ENCODE peak calls at places on chromosome 13, in five cellular contexts. B is tibial nerve, W is D721Med, X is AG09319, A is thyroid gland. V is an unnamed sample.

GRCh38 chr13:22648325-22648758 is 532.4 kb upstream of the SGCG start:
- DNase-seq in B (no peak), W (no peak), X (no peak), A (no peak), V (peak)

GRCh38 chr13:114121496-114122466 is 10.6 kb downstream of the RASA3 start:
- DNase-seq in B (no peak), W (no peak), X (no peak), A (no peak), V (no peak)

GRCh38 chr13:107099661-107100060 is 531.7 kb upstream of the ARGLU1 start:
- DNase-seq in B (no peak), W (no peak), X (no peak), A (no peak), V (no peak)

GRCh38 chr13:48234652-48235099 is 1.7 kb downstream of the ITM2B start:
- DNase-seq in B (no peak), W (no peak), X (no peak), A (no peak), V (no peak)

GRCh38 chr13:99548448-99548847 is 47.2 kb downstream of the TM9SF2 start:
- DNase-seq in B (no peak), W (no peak), X (no peak), A (no peak), V (no peak)

GRCh38 chr13:89726690-89727435 is 1620.6 kb upstream of the MIR17HG start:
- DNase-seq in B (no peak), W (no peak), X (no peak), A (no peak), V (peak)

GRCh38 chr13:97125051-97125809 is 96.9 kb upstream of the MBNL2 start:
- DNase-seq in B (peak), W (peak), X (peak), A (peak), V (peak)

GRCh38 chr13:66673401-66673800 is 556.7 kb downstream of the PCDH9 start:
- DNase-seq in B (no peak), W (no peak), X (no peak), A (no peak), V (peak)

GRCh38 chr13:93298741-93299140 is 72.1 kb downstream of the GPC6 start:
- DNase-seq in B (no peak), W (no peak), X (no peak), A (no peak), V (no peak)

GRCh38 chr13:101655435-101655834 is 203.0 kb downstream of the ITGBL1 start:
- DNase-seq in B (no peak), W (no peak), X (no peak), A (no peak), V (no peak)

GRCh38 chr13:34462843-34463242 is 479.2 kb upstream of the NBEA start:
- DNase-seq in B (no peak), W (no peak), X (no peak), A (no peak), V (peak)

GRCh38 chr13:29892149-29892548 is 41.7 kb upstream of the UBL3 start:
- DNase-seq in B (no peak), W (no peak), X (no peak), A (no peak), V (no peak)

GRCh38 chr13:57569981-57570380 is 61.6 kb upstream of the PCDH17 start:
- DNase-seq in B (no peak), W (no peak), X (no peak), A (no peak), V (no peak)

GRCh38 chr13:24217601-24218281 is 57.2 kb downstream of the SPATA13 start:
- DNase-seq in B (no peak), W (no peak), X (no peak), A (peak), V (no peak)

GRCh38 chr13:44243198-44243852 is 130.3 kb upstream of the SERP2 start:
- DNase-seq in B (no peak), W (no peak), X (no peak), A (no peak), V (no peak)

GRCh38 chr13:79631260-79631659 is 150.3 kb downstream of the NDFIP2 start:
- DNase-seq in B (no peak), W (no peak), X (peak), A (peak), V (peak)

GRCh38 chr13:60661514-60661913 is 264.5 kb downstream of the TDRD3 start:
- DNase-seq in B (no peak), W (peak), X (no peak), A (no peak), V (no peak)

GRCh38 chr13:86282450-86282849 is 483.2 kb upstream of the SLITRK6 start:
- DNase-seq in B (no peak), W (no peak), X (no peak), A (no peak), V (peak)

GRCh38 chr13:37316935-37317334 is 211.5 kb upstream of the CSNK1A1L start:
- DNase-seq in B (no peak), W (no peak), X (no peak), A (no peak), V (no peak)

GRCh38 chr13:48431987-48432615 is 19.2 kb upstream of the LPAR6 start:
- DNase-seq in B (no peak), W (no peak), X (no peak), A (no peak), V (no peak)

GRCh38 chr13:29758591-29759114 is 91.8 kb downstream of the UBL3 start:
- DNase-seq in B (no peak), W (no peak), X (no peak), A (no peak), V (no peak)

GRCh38 chr13:54110597-54110996 is 1082.0 kb downstream of the OLFM4 start:
- DNase-seq in B (no peak), W (no peak), X (no peak), A (no peak), V (no peak)

GRCh38 chr13:101417043-101417406 is 717 bp upstream of the NALCN start:
- DNase-seq in B (no peak), W (no peak), X (no peak), A (no peak), V (peak)

GRCh38 chr13:19661126-19661525 is 27.7 kb downstream of the MPHOSPH8 start:
- DNase-seq in B (no peak), W (no peak), X (no peak), A (no peak), V (no peak)

GRCh38 chr13:93714171-93714570 is 487.6 kb downstream of the GPC6 start:
- DNase-seq in B (no peak), W (no peak), X (no peak), A (no peak), V (no peak)

GRCh38 chr13:76937416-76937815 is 10.9 kb upstream of the ACOD1 start:
- DNase-seq in B (no peak), W (no peak), X (peak), A (no peak), V (peak)

GRCh38 chr13:113862766-113863510 is 938 bp downstream of the GAS6 start:
- DNase-seq in B (no peak), W (no peak), X (no peak), A (peak), V (no peak)

GRCh38 chr13:39913928-39914327 is 258.5 kb downstream of the COG6 start:
- DNase-seq in B (peak), W (no peak), X (no peak), A (no peak), V (no peak)

GRCh38 chr13:108963846-108964600 is 334.6 kb downstream of the MYO16 start:
- DNase-seq in B (no peak), W (no peak), X (no peak), A (no peak), V (no peak)

GRCh38 chr13:114319441-114319871 is 5.2 kb downstream of the CHAMP1 start:
- DNase-seq in B (no peak), W (no peak), X (peak), A (no peak), V (no peak)

GRCh38 chr13:37375071-37375470 is 223.5 kb downstream of the POSTN start:
- DNase-seq in B (no peak), W (no peak), X (no peak), A (no peak), V (no peak)

GRCh38 chr13:29465741-29466293 is 129.7 kb downstream of the SLC7A1 start:
- DNase-seq in B (peak), W (no peak), X (no peak), A (peak), V (no peak)

GRCh38 chr13:82305588-82305987 is 1576.7 kb downstream of the SLITRK1 start:
- DNase-seq in B (no peak), W (no peak), X (no peak), A (no peak), V (no peak)

GRCh38 chr13:92804346-92804745 is 422.3 kb upstream of the GPC6 start:
- DNase-seq in B (no peak), W (no peak), X (no peak), A (no peak), V (no peak)

GRCh38 chr13:107367258-107367657 is 799.3 kb upstream of the ARGLU1 start:
- DNase-seq in B (no peak), W (no peak), X (no peak), A (no peak), V (no peak)

GRCh38 chr13:30504081-30504480 is 38.3 kb upstream of the HMGB1 start:
- DNase-seq in B (no peak), W (no peak), X (no peak), A (no peak), V (no peak)

GRCh38 chr13:21674271-21675009 is 3.6 kb downstream of the FGF9 start:
- DNase-seq in B (no peak), W (no peak), X (no peak), A (no peak), V (no peak)

GRCh38 chr13:38637576-38637975 is 49.3 kb upstream of the FREM2 start:
- DNase-seq in B (no peak), W (no peak), X (no peak), A (no peak), V (no peak)

GRCh38 chr13:38636756-38637155 is 50.1 kb upstream of the FREM2 start:
- DNase-seq in B (no peak), W (no peak), X (no peak), A (peak), V (no peak)

GRCh38 chr13:38636106-38636505 is 50.8 kb upstream of the FREM2 start:
- DNase-seq in B (no peak), W (no peak), X (no peak), A (peak), V (no peak)

GRCh38 chr13:38641164-38641948 is 45.5 kb upstream of the FREM2 start:
- DNase-seq in B (no peak), W (no peak), X (no peak), A (no peak), V (no peak)
- TF ChIP-seq CTCF in B (no peak), W (peak), X (peak), A (no peak), V (peak)

GRCh38 chr13:49679244-49679643 is 12.0 kb downstream of the EBPL start:
- DNase-seq in B (no peak), W (no peak), X (no peak), A (peak), V (no peak)
- TF ChIP-seq CTCF in B (no peak), W (no peak), X (peak), A (peak), V (peak)

GRCh38 chr13:28138012-28138755 is at the start of gene PAN3:
- DNase-seq in B (peak), W (peak), X (peak), A (peak), V (no peak)
- TF ChIP-seq CTCF in B (peak), W (no peak), X (peak), A (no peak), V (peak)

GRCh38 chr13:112242777-112243176 is 133.4 kb upstream of the SPACA7 start:
- DNase-seq in B (no peak), W (no peak), X (no peak), A (no peak), V (no peak)
- TF ChIP-seq CTCF in B (no peak), W (no peak), X (no peak), A (no peak), V (no peak)

GRCh38 chr13:42216422-42216735 is 55.6 kb upstream of the AKAP11 start:
- DNase-seq in B (no peak), W (no peak), X (no peak), A (no peak), V (no peak)

GRCh38 chr13:42219051-42219450 is 52.9 kb upstream of the AKAP11 start:
- DNase-seq in B (no peak), W (no peak), X (no peak), A (no peak), V (no peak)

GRCh38 chr13:42218576-42218975 is 53.4 kb upstream of the AKAP11 start:
- DNase-seq in B (no peak), W (no peak), X (no peak), A (no peak), V (no peak)

GRCh38 chr13:42214445-42214844 is 57.5 kb upstream of the AKAP11 start:
- DNase-seq in B (no peak), W (no peak), X (no peak), A (no peak), V (no peak)

GRCh38 chr13:42215578-42216421 is 56.2 kb upstream of the AKAP11 start:
- DNase-seq in B (no peak), W (no peak), X (peak), A (peak), V (no peak)
- TF ChIP-seq CTCF in B (no peak), W (peak), X (peak), A (peak), V (peak)

GRCh38 chr13:110605132-110605531 is 10.2 kb upstream of the NAXD start:
- DNase-seq in B (no peak), W (no peak), X (no peak), A (no peak), V (no peak)
- TF ChIP-seq CTCF in B (no peak), W (no peak), X (no peak), A (no peak), V (no peak)

GRCh38 chr13:73767191-73767741 is 366.9 kb downstream of the KLF12 start:
- DNase-seq in B (no peak), W (no peak), X (no peak), A (no peak), V (peak)

GRCh38 chr13:73772449-73773186 is 361.6 kb downstream of the KLF12 start:
- DNase-seq in B (no peak), W (no peak), X (no peak), A (no peak), V (no peak)

GRCh38 chr13:73765651-73766384 is 368.4 kb downstream of the KLF12 start:
- DNase-seq in B (peak), W (no peak), X (no peak), A (peak), V (peak)

GRCh38 chr13:73767747-73768315 is 366.4 kb downstream of the KLF12 start:
- DNase-seq in B (no peak), W (no peak), X (no peak), A (no peak), V (peak)
- TF ChIP-seq CTCF in B (peak), W (peak), X (peak), A (no peak), V (peak)

DNA sequence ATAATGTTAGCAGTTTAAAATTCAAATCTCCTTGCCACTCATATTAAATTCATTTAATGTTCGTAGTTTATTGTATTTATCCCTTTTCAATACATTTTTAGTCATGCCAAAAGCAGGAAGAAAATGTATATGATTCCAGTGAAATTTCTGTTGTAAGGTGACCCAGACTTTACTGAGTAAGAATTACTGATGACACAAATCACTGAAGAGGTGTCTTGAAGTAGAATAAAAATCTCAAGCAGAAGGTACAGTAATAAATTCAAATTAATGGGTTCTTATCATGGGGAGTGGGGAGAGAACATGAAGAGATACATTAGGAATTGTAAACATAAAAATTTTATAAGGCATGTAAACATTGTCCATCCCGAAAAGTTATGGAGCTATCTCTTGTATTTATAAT is 19.9 kb downstream of the STARD13 start:
- DNase-seq in B (no peak), W (no peak), X (no peak), A (no peak), V (no peak)
- TF ChIP-seq CTCF in B (no peak), W (no peak), X (no peak), A (no peak), V (no peak)

DNA sequence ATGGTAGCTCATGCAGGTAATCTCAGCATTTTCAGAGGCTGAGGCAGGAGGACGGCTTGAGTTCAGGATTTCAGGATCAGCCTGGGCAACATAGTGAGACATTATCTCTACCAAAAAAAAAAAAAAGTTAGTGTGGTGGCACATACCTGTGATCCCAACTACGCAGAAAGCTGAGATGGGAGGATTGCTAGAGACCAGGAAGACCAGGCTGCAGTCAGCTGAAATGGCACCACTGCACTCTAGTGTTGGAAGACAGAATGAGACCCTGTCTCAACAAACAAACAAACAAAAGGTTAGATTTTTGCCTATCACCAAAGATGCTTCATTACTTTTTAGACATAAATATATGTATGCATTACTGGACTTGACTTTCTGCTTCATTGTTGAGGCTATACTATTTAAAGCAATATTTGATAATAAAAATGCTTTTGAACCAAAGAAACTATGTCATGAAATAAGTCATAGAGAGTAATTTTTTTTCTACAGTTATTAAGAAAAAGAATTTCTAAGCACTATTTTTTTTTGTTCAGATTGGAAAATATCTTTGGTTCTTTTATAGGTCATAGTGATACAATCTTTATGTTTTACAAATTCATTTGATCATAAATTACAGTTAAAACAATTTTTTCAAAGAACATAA is 1180.1 kb upstream of the ATXN8OS start:
- DNase-seq in B (no peak), W (no peak), X (no peak), A (no peak), V (peak)
- TF ChIP-seq CTCF in B (no peak), W (peak), X (no peak), A (no peak), V (peak)

DNA sequence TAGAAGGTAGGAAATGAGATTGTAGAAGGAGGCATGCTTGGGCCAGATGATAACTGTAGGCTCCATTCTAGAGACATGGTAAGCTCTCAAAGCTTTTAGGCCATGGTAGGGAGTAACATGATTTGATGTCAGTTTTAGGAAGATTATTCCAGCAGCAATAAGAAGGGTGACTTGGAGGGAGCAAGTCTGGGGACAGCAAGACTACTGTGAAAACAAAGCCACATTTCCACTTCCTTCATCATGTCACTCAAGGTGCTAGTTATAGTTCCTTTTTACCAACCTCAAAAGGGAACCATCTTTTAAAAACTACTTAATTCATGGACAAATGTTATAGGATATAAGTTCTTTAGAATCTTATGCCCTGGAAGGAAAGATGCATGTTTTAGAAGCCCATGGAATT is 23.9 kb upstream of the WDFY2 start:
- DNase-seq in B (no peak), W (no peak), X (no peak), A (no peak), V (no peak)
- TF ChIP-seq CTCF in B (no peak), W (no peak), X (no peak), A (no peak), V (no peak)

V was measured in retinal pigment epithelial cell.